ENCODE peak calls at places on chromosomes 11 and 22, in four cellular contexts. I is adrenal gland, F is cardiac muscle cell, E is fibroblast of mammary gland. V is an unnamed sample.
A peak's percentile ranks its signal among the peaks of the same experiment; 100 is the strongest.

GRCh38 chr11:57399221-57399620 is 8.8 kb upstream of the PRG2 start:
- DNase-seq in I (no peak), E (no peak), F (no peak), V (no peak)

GRCh38 chr11:74695705-74696280 is 35.4 kb downstream of the CHRDL2 start:
- DNase-seq in F (no peak), E (no peak), I (no peak), V (no peak)

GRCh38 chr11:110251837-110252236 is 44.6 kb downstream of the RDX start:
- DNase-seq in E (peak; percentile 72), F (no peak), I (peak; percentile 67), V (peak; percentile 67)

GRCh38 chr11:40716344-40717178 is 742.9 kb downstream of the LRRC4C start:
- DNase-seq in F (no peak), E (no peak), I (no peak), V (no peak)

GRCh38 chr11:104907521-104908185 is 9.4 kb upstream of the CASP12 start:
- DNase-seq in E (peak; percentile 77), I (no peak), F (no peak), V (no peak)

GRCh38 chr22:18955696-18956095 is 19.6 kb upstream of the PRODH start:
- DNase-seq in E (no peak), F (no peak), I (no peak), V (no peak)

GRCh38 chr11:74602637-74603591 is 10.5 kb downstream of the POLD3 start:
- DNase-seq in I (no peak), F (no peak), E (peak; percentile 24), V (no peak)

GRCh38 chr22:20948989-20949388 is 18.1 kb upstream of the AIFM3 start:
- DNase-seq in I (no peak), E (no peak), F (no peak), V (no peak)

GRCh38 chr11:85776951-85777602 is 33.9 kb downstream of the SYTL2 start:
- DNase-seq in E (no peak), F (no peak), I (no peak), V (no peak)

GRCh38 chr22:19718255-19719054 is 4.2 kb downstream of the SEPTIN5 start:
- DNase-seq in I (no peak), E (no peak), F (no peak), V (no peak)

GRCh38 chr11:4092031-4092430 is 2.6 kb upstream of the RRM1 start:
- DNase-seq in E (no peak), F (no peak), I (no peak), V (no peak)

GRCh38 chr11:126265801-126266200 is 2.9 kb downstream of the SRPRA start:
- DNase-seq in F (no peak), I (no peak), E (peak; percentile 30), V (peak; percentile 27)

GRCh38 chr11:44957051-44957515 is 6.4 kb upstream of the TP53I11 start:
- DNase-seq in F (peak; percentile 39), E (no peak), I (no peak), V (no peak)

GRCh38 chr11:119397740-119398139 is 16.2 kb upstream of the USP2 start:
- DNase-seq in E (no peak), I (no peak), F (no peak), V (no peak)

GRCh38 chr11:62876712-62877111 is 4.0 kb upstream of the SLC3A2 start:
- DNase-seq in F (no peak), E (no peak), I (no peak), V (no peak)

GRCh38 chr11:113587318-113587739 is 112.1 kb upstream of the DRD2 start:
- DNase-seq in F (no peak), I (no peak), E (peak; percentile 7), V (peak; percentile 3)

GRCh38 chr22:17893900-17894299 is 119.6 kb upstream of the BID start:
- DNase-seq in I (no peak), E (no peak), F (no peak), V (no peak)

GRCh38 chr11:32526715-32527114 is 56.9 kb upstream of the EIF3M start:
- DNase-seq in E (no peak), F (no peak), I (no peak), V (no peak)

GRCh38 chr11:107999759-108000455 is 8.8 kb upstream of the CUL5 start:
- DNase-seq in F (peak; percentile 84), I (peak; percentile 9), E (peak; percentile 35), V (peak; percentile 32)

GRCh38 chr11:86016451-86016850 is 52.4 kb downstream of the PICALM start:
- DNase-seq in F (no peak), E (no peak), I (no peak), V (no peak)

GRCh38 chr11:3969613-3970012 is 114.1 kb downstream of the STIM1 start:
- DNase-seq in F (no peak), E (no peak), I (no peak), V (no peak)

GRCh38 chr11:1202776-1203504 is 19.9 kb upstream of the MUC5B start:
- DNase-seq in F (peak; percentile 68), E (peak; percentile 22), I (peak; percentile 62), V (peak; percentile 47)
- H3K4me3 ChIP-seq in F (no peak overlapping the region), E (no peak overlapping the region), I (no peak overlapping the region), V (no peak overlapping the region)

DNA sequence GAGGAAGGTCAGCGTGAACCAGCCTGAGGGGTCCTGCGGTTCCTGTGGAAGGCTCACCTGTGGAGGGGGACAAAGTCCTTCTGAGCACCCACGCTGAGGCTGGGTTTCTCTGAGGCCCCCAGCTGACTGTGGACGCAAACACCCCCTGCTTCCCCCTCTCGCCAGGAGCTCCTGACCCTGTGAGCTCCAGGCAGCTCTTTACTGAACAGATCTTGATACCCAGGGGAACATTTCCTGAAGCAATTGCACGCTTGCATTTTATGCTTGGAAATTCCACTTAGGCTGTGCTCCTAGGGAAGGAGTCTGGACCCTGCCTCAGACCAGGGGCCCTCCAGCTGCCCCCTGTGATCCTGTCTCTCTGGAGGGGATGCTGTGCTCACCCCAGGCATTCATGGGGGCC is 454.2 kb upstream of the B3GAT1 start:
- DNase-seq in F (no peak), I (no peak), E (no peak), V (no peak)
- TF ChIP-seq CTCF in F (no peak), I (no peak), E (no peak), V (no peak)

GRCh38 chr22:31082606-31083376 is 1.7 kb downstream of the SMTN start:
- DNase-seq in I (peak; percentile 66), F (peak; percentile 61), E (peak; percentile 77), V (peak; percentile 84)

GRCh38 chr22:31081963-31082605 is 966 bp downstream of the SMTN start:
- DNase-seq in I (no peak), E (peak; percentile 73), F (no peak), V (peak; percentile 42)

GRCh38 chr22:31080848-31081649 is at the start of gene SMTN:
- DNase-seq in F (peak; percentile 97), E (peak; percentile 81), I (peak; percentile 91), V (peak; percentile 90)

GRCh38 chr22:31079095-31079642 is 1.9 kb upstream of the SMTN start:
- DNase-seq in I (no peak), E (no peak), F (no peak), V (no peak)

DNA sequence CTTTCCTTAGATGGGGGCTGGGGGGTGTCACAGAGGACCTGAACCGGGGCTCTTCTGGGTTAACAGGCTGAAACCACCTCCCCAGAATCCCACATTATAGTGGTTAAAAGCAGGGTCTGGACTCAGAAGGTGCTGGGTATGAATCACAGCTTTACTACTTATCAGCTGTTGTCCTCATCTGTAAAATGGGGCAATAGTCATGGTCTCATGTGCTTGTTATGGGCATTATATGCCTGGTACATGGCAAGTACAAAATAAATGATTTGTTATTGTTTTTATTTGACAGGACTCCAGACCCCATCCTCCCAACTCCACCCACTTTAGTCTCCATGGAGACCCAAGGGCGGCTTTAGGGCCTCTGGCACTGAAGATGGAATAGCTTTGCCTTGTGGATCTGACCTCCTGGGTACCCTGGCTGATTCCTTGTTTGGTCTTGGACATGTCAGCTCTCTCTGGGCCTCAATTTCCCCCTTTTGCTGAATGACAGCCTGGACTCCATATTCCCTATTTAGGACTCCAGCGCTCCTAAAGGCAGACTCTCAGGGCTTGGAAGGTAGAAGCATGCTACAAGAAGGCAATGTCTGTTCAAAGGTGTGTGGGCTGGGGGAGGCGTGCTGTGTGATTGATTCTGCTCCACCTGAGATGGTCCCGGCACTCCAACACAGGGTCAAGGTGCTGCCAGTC is 812 bp upstream of the SMTN start:
- DNase-seq in I (no peak), E (no peak), F (no peak), V (no peak)
- H3K4me3 ChIP-seq in I (no peak overlapping the region), E (peak overlapping the region; percentile 92), F (peak overlapping the region; percentile 96), V (peak overlapping the region; percentile 82)

GRCh38 chr11:121418625-121419114 is 33.4 kb upstream of the SORL1 start:
- DNase-seq in I (peak; percentile 45), F (no peak), E (no peak), V (no peak)
- TF ChIP-seq CTCF in I (no peak), F (no peak), E (no peak), V (no peak)

GRCh38 chr22:22893077-22893805 is 5.6 kb downstream of the IGLL5 start:
- DNase-seq in E (no peak), I (no peak), F (no peak), V (no peak)
- H3K4me3 ChIP-seq in E (no peak overlapping the region), I (no peak overlapping the region), F (no peak overlapping the region), V (no peak overlapping the region)

GRCh38 chr22:44325718-44326548 is 13.2 kb upstream of the SHISAL1 start:
- DNase-seq in I (no peak), F (no peak), E (peak; percentile 35), V (peak; percentile 61)
- TF ChIP-seq CTCF in I (peak; percentile 24), F (peak; percentile 43), E (peak; percentile 51), V (peak; percentile 50)

DNA sequence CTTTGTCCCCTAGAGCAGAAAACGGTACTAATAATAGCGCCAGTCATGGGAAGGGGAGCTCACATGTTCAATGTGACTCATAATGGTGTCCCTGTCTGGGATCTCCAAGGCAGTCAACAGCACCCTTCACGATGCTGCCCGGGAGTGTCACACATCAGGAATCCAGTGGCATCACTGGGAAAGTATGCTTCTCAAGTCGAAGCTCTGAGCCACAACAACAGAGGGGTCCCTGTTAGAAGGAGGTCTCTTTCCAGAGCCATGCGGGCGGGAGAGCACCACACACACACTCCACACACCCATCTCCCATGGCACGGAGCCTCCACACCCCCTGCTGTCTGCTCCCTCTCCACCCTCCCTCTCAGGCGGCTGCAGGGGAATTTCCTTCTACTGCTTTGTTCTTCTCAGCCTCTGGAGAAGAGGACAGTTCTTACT is 119.7 kb downstream of the ETS1 start:
- DNase-seq in I (no peak), F (no peak), E (peak; percentile 99), V (peak; percentile 99)
- H3K4me3 ChIP-seq in I (no peak overlapping the region), F (no peak overlapping the region), E (no peak overlapping the region), V (no peak overlapping the region)

GRCh38 chr11:82698576-82699352 is 34.9 kb downstream of the FAM181B start:
- DNase-seq in E (no peak), F (no peak), I (no peak), V (no peak)

GRCh38 chr11:82703226-82703625 is 30.4 kb downstream of the FAM181B start:
- DNase-seq in F (no peak), I (no peak), E (no peak), V (no peak)

GRCh38 chr11:82703796-82704195 is 29.9 kb downstream of the FAM181B start:
- DNase-seq in E (no peak), F (no peak), I (no peak), V (no peak)

GRCh38 chr11:82701847-82702520 is 31.7 kb downstream of the FAM181B start:
- DNase-seq in I (peak; percentile 47), E (peak; percentile 42), F (peak; percentile 64), V (peak; percentile 55)
- TF ChIP-seq CTCF in I (peak; percentile 56), E (peak; percentile 71), F (peak; percentile 70), V (peak; percentile 73)

V was measured in cardiac fibroblast.